ENCODE peak calls at places on chromosomes 6 and 20, in five cellular contexts. Q is hypothalamus; K is NAMALWA; B is stimulated activated CD4-positive, alpha-beta T cell treated with anti-CD3 and anti-CD28 coated beads, TNF-alpha, amount 100 ng/mL, for 24 hours; U is ovary. Y is an unnamed sample.

GRCh38 chr6:127900935-127901334 is at the start of gene THEMIS:
- DNase-seq in Q (no peak), K (no peak), B (no peak), U (no peak), Y (no peak)

GRCh38 chr20:6700563-6701328 is 66.7 kb upstream of the BMP2 start:
- DNase-seq in Q (no peak), K (no peak), B (no peak), U (no peak), Y (no peak)

GRCh38 chr6:139257291-139257690 is 34.5 kb downstream of the TXLNB start:
- DNase-seq in Q (no peak), K (no peak), B (no peak), U (no peak), Y (no peak)

GRCh38 chr20:58818585-58819285 is 32.0 kb downstream of the GNAS-AS1 start:
- DNase-seq in Q (no peak), K (no peak), B (peak), U (no peak), Y (no peak)

GRCh38 chr20:58623579-58624473 is 27.3 kb upstream of the STX16 start:
- DNase-seq in Q (no peak), K (no peak), B (no peak), U (peak), Y (no peak)

GRCh38 chr20:51008718-51009117 is 14.2 kb downstream of the KCNG1 start:
- DNase-seq in Q (no peak), K (no peak), B (no peak), U (no peak), Y (no peak)

GRCh38 chr6:38241200-38241599 is 398.5 kb downstream of the BTBD9 start:
- DNase-seq in Q (no peak), K (no peak), B (no peak), U (no peak), Y (no peak)

GRCh38 chr6:15793288-15793687 is 130.5 kb upstream of the DTNBP1 start:
- DNase-seq in Q (no peak), K (no peak), B (no peak), U (no peak), Y (no peak)

GRCh38 chr20:38293490-38294333 is 10.2 kb upstream of the BPI start:
- DNase-seq in Q (no peak), K (no peak), B (no peak), U (no peak), Y (no peak)

GRCh38 chr6:139881728-139882211 is 507.3 kb upstream of the CITED2 start:
- DNase-seq in Q (no peak), K (peak), B (no peak), U (no peak), Y (no peak)

GRCh38 chr20:58571942-58572666 is 56.9 kb upstream of the APCDD1L start:
- DNase-seq in Q (no peak), K (no peak), B (no peak), U (no peak), Y (no peak)

GRCh38 chr6:3247255-3248146 is 11.2 kb upstream of the PSMG4 start:
- DNase-seq in Q (peak), K (no peak), B (no peak), U (peak), Y (peak)

GRCh38 chr6:100658486-100658885 is 193.8 kb upstream of the SIM1 start:
- DNase-seq in Q (no peak), K (no peak), B (no peak), U (no peak), Y (no peak)

GRCh38 chr6:168626046-168626445 is 185.1 kb downstream of the SMOC2 start:
- DNase-seq in Q (no peak), K (no peak), B (no peak), U (no peak), Y (no peak)

GRCh38 chr20:11810316-11811130 is 107.2 kb upstream of the BTBD3 start:
- DNase-seq in Q (no peak), K (no peak), B (no peak), U (no peak), Y (no peak)

GRCh38 chr6:134822920-134823430 is 126.9 kb downstream of the ALDH8A1 start:
- DNase-seq in Q (no peak), K (peak), B (peak), U (peak), Y (peak)

GRCh38 chr6:119280586-119281163 is 68.9 kb downstream of the MAN1A1 start:
- DNase-seq in Q (no peak), K (no peak), B (no peak), U (no peak), Y (no peak)

GRCh38 chr6:122995930-122996796 is at the start of gene CLVS2:
- DNase-seq in Q (peak), K (no peak), B (no peak), U (no peak), Y (peak)

Y was measured in frontal cortex.